ENCODE peak calls at places on chromosomes 12 and 14, in nine cellular contexts. I, E, X, W, C, K, D, F and U are unnamed samples.

GRCh38 chr12:53659609-53660008 is 16.3 kb downstream of the ATP5MC2 start:
- DNase-seq in I (no peak), D (no peak), W (no peak), E (no peak), F (no peak), K (no peak), C (no peak), X (no peak), U (no peak)

GRCh38 chr14:67618617-67619063 is 1.1 kb upstream of the ARG2 start:
- DNase-seq in F (no peak), W (peak), I (no peak), X (no peak), K (peak), C (peak), E (peak), D (peak), U (peak)

GRCh38 chr14:69039287-69039628 is 60.2 kb upstream of the ACTN1 start:
- DNase-seq in D (no peak), X (no peak), I (no peak), E (peak), W (peak), K (no peak), F (no peak), C (no peak), U (no peak)

GRCh38 chr12:49403887-49404517 is 36.7 kb downstream of the SPATS2 start:
- DNase-seq in K (no peak), D (no peak), F (no peak), X (no peak), W (no peak), I (no peak), C (peak), E (no peak), U (no peak)

GRCh38 chr12:55830601-55831406 is 1.4 kb upstream of the DNAJC14 start:
- DNase-seq in C (peak), X (peak), K (peak), E (no peak), W (no peak), F (peak), D (peak), I (peak), U (no peak)

GRCh38 chr12:112796067-112796466 is 4.5 kb downstream of the RPH3A start:
- DNase-seq in K (no peak), D (no peak), E (peak), C (no peak), F (no peak), W (no peak), I (no peak), X (no peak), U (no peak)

GRCh38 chr14:42736408-42736807 is 1129.7 kb downstream of the LRFN5 start:
- DNase-seq in I (no peak), C (no peak), W (no peak), F (no peak), D (no peak), K (no peak), X (no peak), E (no peak), U (no peak)

GRCh38 chr14:89249296-89249565 is 167.8 kb downstream of the FOXN3 start:
- DNase-seq in F (no peak), E (peak), X (no peak), W (no peak), D (no peak), C (no peak), K (no peak), I (no peak), U (no peak)

GRCh38 chr14:65476290-65476941 is 63.9 kb downstream of the FUT8 start:
- DNase-seq in W (no peak), E (no peak), F (no peak), K (no peak), D (no peak), X (no peak), C (no peak), I (no peak), U (no peak)

GRCh38 chr12:75833268-75833667 is 198.3 kb downstream of the PHLDA1 start:
- DNase-seq in D (no peak), E (no peak), C (no peak), W (no peak), I (no peak), K (no peak), X (no peak), F (no peak), U (no peak)

GRCh38 chr14:32350020-32350419 is 20.9 kb downstream of the AKAP6 start:
- DNase-seq in D (no peak), I (no peak), K (no peak), F (no peak), C (no peak), X (no peak), W (no peak), E (no peak), U (no peak)

GRCh38 chr12:66438601-66439000 is 136.3 kb downstream of the HELB start:
- DNase-seq in W (no peak), C (no peak), I (no peak), K (no peak), X (no peak), E (peak), D (no peak), F (no peak), U (no peak)

GRCh38 chr12:109927622-109928021 is 27.5 kb downstream of the TCHP start:
- DNase-seq in C (peak), F (no peak), E (peak), I (peak), X (no peak), K (peak), W (peak), D (no peak), U (no peak)

GRCh38 chr12:131089526-131090253 is 136.0 kb downstream of the ADGRD1 start:
- DNase-seq in C (no peak), X (peak), E (no peak), I (no peak), D (no peak), K (no peak), F (no peak), W (no peak), U (no peak)

GRCh38 chr12:131430158-131430772 is 280.6 kb upstream of the SFSWAP start:
- DNase-seq in F (no peak), C (no peak), K (no peak), E (no peak), W (no peak), X (peak), I (no peak), D (no peak), U (no peak)

GRCh38 chr12:27614866-27615265 is 81.4 kb upstream of the REP15 start:
- DNase-seq in X (no peak), D (no peak), W (no peak), F (no peak), E (no peak), I (no peak), K (no peak), C (no peak), U (no peak)

GRCh38 chr12:89514751-89515150 is 9.8 kb downstream of the GALNT4 start:
- DNase-seq in F (no peak), K (no peak), C (no peak), D (no peak), E (no peak), X (no peak), I (no peak), W (no peak), U (no peak)

GRCh38 chr14:61479746-61480502 is 158.5 kb downstream of the PRKCH start:
- DNase-seq in E (peak), X (no peak), W (no peak), F (no peak), C (no peak), I (no peak), K (no peak), D (no peak), U (peak)

GRCh38 chr12:66636771-66637170 is 42.1 kb downstream of the GRIP1 start:
- DNase-seq in F (no peak), D (peak), E (no peak), I (no peak), K (no peak), C (no peak), X (no peak), W (no peak), U (no peak)

GRCh38 chr14:85391892-85392291 is 138.1 kb upstream of the FLRT2 start:
- DNase-seq in X (no peak), E (no peak), W (no peak), C (no peak), D (no peak), F (no peak), I (no peak), K (no peak), U (no peak)

GRCh38 chr12:96237465-96238077 is 43.4 kb downstream of the ELK3 start:
- DNase-seq in E (peak), F (peak), K (no peak), W (peak), D (no peak), C (no peak), X (peak), I (peak), U (peak)

GRCh38 chr14:86852530-86852929 is 1140.5 kb downstream of the GALC start:
- DNase-seq in X (no peak), D (no peak), C (no peak), W (no peak), I (no peak), F (no peak), K (no peak), E (no peak), U (no peak)

GRCh38 chr12:10190558-10191388 is 11.9 kb downstream of the TMEM52B start:
- DNase-seq in E (peak), K (no peak), F (no peak), D (peak), C (peak), W (peak), I (peak), X (no peak), U (peak)

GRCh38 chr12:78181544-78182162 is 351.0 kb downstream of the NAV3 start:
- DNase-seq in W (no peak), I (no peak), E (peak), F (no peak), C (no peak), X (no peak), K (peak), D (no peak), U (peak)

GRCh38 chr14:103434868-103435442 is 49.7 kb downstream of the MARK3 start:
- DNase-seq in D (no peak), I (no peak), E (peak), C (no peak), F (no peak), X (no peak), W (no peak), K (no peak), U (no peak)

GRCh38 chr12:47376937-47377336 is 297.2 kb upstream of the AMIGO2 start:
- DNase-seq in D (no peak), K (no peak), C (no peak), W (no peak), F (no peak), E (peak), X (no peak), I (no peak), U (no peak)

GRCh38 chr14:33120966-33121365 is 182.3 kb downstream of the NPAS3 start:
- DNase-seq in C (no peak), I (no peak), E (peak), W (no peak), X (no peak), K (no peak), F (no peak), D (no peak), U (no peak)

GRCh38 chr14:50531595-50532501 is 521 bp downstream of the MAP4K5 start:
- DNase-seq in W (no peak), I (peak), K (peak), E (peak), C (no peak), D (peak), X (peak), F (no peak), U (peak)

GRCh38 chr12:101490286-101490920 is 15.3 kb downstream of the SPIC start:
- DNase-seq in F (no peak), W (no peak), K (peak), X (no peak), C (no peak), D (no peak), E (peak), I (no peak), U (peak)

GRCh38 chr14:76995279-76996035 is 33.1 kb downstream of the IRF2BPL start:
- DNase-seq in X (no peak), E (no peak), I (peak), D (no peak), C (no peak), K (no peak), W (no peak), F (no peak), U (no peak)

GRCh38 chr12:127803545-127803944 is 463.4 kb upstream of the TMEM132C start:
- DNase-seq in F (no peak), I (no peak), K (no peak), X (no peak), D (no peak), C (no peak), W (no peak), E (no peak), U (peak)

GRCh38 chr12:44015333-44015941 is 179.6 kb downstream of the TMEM117 start:
- DNase-seq in E (peak), C (peak), X (no peak), W (peak), K (peak), D (peak), F (no peak), I (no peak), U (no peak)